ENCODE peak calls at places on chromosomes 11 and 22, in four cellular contexts. N is epithelial cell of esophagus, V is A549, D is PC-9. Y is an unnamed sample.

GRCh38 chr11:115257286-115258077 is 246.7 kb downstream of the CADM1 start:
- DNase-seq in V (no peak), D (no peak), N (no peak), Y (no peak)

GRCh38 chr11:102284008-102284407 is 33.3 kb upstream of the BIRC3 start:
- DNase-seq in D (peak; percentile 63), N (peak; percentile 51), V (no peak), Y (no peak)

GRCh38 chr22:29848115-29848514 is 10.0 kb upstream of the ASCC2 start:
- DNase-seq in V (no peak), D (no peak), N (no peak), Y (no peak)

GRCh38 chr11:96424693-96425092 is 34.9 kb downstream of the JRKL start:
- DNase-seq in N (peak; percentile 21), V (no peak), D (peak; percentile 75), Y (no peak)

GRCh38 chr11:123020968-123021367 is 39.3 kb upstream of the BSX start:
- DNase-seq in D (no peak), V (peak; percentile 54), N (peak; percentile 63), Y (peak; percentile 31)

GRCh38 chr22:48456449-48456848 is 1371.2 kb downstream of the BRD1 start:
- DNase-seq in V (no peak), N (no peak), D (no peak), Y (no peak)

GRCh38 chr11:133526790-133527189 is 5.5 kb downstream of the OPCML start:
- DNase-seq in N (no peak), V (no peak), D (no peak), Y (no peak)

GRCh38 chr22:26681395-26681821 is 24.0 kb downstream of the MIAT start:
- DNase-seq in V (no peak), N (no peak), D (no peak), Y (no peak)

GRCh38 chr11:123137496-123138270 is 57.4 kb downstream of the CLMP start:
- DNase-seq in N (no peak), V (no peak), D (no peak), Y (no peak)

GRCh38 chr11:73726825-73727224 is 34.0 kb downstream of the RAB6A start:
- DNase-seq in V (no peak), D (no peak), N (no peak), Y (no peak)

GRCh38 chr11:79100093-79100704 is 340.6 kb downstream of the TENM4 start:
- DNase-seq in N (peak; percentile 69), V (peak; percentile 70), D (peak; percentile 55), Y (peak; percentile 53)

GRCh38 chr22:22744412-22745224 is 100.2 kb downstream of the GGTLC2 start:
- DNase-seq in N (no peak), V (no peak), D (no peak), Y (no peak)

GRCh38 chr22:39207141-39208012 is 37.4 kb downstream of the PDGFB start:
- DNase-seq in D (peak; percentile 52), V (no peak), N (peak; percentile 67), Y (peak; percentile 51)

GRCh38 chr11:122180435-122180834 is 64.4 kb upstream of the BLID start:
- DNase-seq in V (peak; percentile 69), N (peak; percentile 78), D (peak; percentile 89), Y (no peak)

DNA sequence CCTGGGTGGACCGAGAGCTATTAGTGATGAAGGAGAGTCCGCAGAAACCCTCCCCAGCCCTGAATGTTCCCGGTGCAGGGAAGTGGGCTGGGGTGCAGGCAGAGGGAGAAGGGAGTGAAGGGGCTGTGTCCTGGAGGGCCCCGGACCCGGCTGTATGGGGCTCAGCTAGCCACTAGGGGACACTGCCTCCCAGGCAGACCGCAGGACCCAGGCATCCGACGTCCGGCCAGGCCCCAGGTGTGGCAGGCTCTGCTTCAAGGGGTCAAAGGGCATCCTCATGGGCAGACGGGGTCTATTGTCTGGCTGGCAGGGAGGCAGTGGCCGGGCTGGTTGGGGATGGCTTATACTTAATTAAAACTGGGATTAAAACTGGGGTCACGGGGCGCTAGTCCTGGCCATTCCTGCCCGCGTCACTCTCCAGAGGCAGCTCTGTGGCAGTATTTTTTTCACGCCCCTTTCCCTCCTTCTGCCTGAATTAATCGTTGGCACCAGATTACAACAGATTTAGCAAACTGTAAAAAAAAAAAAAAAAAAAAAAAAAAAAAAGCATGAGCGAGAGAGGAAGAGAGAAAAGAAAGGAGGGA is 5.0 kb downstream of the FLRT1 start:
- DNase-seq in V (peak; percentile 52), D (no peak), N (no peak), Y (peak; percentile 70)
- TF ChIP-seq CTCF in V (peak; percentile 51), D (peak; percentile 60), N (peak; percentile 29), Y (peak; percentile 46)

GRCh38 chr11:25733777-25734176 is 598.2 kb upstream of the ANO3 start:
- DNase-seq in D (no peak), V (no peak), N (peak; percentile 2), Y (no peak)
- TF ChIP-seq CTCF in D (peak; percentile 26), V (no peak), N (peak; percentile 20), Y (no peak)

GRCh38 chr11:26987726-26988125 is 6.2 kb upstream of the FIBIN start:
- DNase-seq in N (peak; percentile 32), V (no peak), D (no peak), Y (no peak)

GRCh38 chr11:26987205-26987604 is 6.7 kb upstream of the FIBIN start:
- DNase-seq in D (no peak), V (no peak), N (no peak), Y (no peak)

GRCh38 chr11:26983645-26984044 is 10.3 kb upstream of the FIBIN start:
- DNase-seq in V (no peak), N (no peak), D (no peak), Y (no peak)

DNA sequence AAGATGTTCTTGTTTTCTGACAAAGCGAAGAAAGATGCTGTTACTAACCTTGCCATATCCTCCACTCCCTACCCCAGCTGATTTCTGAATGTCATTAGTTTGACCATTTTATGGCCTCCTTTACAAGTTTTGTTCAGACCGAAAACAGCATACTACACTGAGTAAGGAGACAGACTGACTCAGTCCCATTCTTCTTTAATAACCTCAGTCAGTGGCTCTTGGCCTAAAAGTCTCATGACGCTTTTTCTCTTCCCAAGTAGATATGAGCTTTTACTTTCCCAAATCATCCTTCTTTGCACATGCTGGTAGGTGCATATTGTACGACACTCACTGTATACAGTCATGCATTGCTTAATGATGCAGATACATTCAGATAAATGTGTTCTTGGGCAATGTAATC is 8.0 kb upstream of the FIBIN start:
- DNase-seq in V (no peak), D (no peak), N (no peak), Y (no peak)
- TF ChIP-seq CTCF in V (no peak), D (no peak), N (no peak), Y (no peak)

GRCh38 chr22:35448552-35448922 is 48.6 kb downstream of the MCM5 start:
- DNase-seq in D (no peak), V (no peak), N (no peak), Y (no peak)
- TF ChIP-seq CTCF in D (no peak), V (no peak), N (no peak), Y (no peak)

DNA sequence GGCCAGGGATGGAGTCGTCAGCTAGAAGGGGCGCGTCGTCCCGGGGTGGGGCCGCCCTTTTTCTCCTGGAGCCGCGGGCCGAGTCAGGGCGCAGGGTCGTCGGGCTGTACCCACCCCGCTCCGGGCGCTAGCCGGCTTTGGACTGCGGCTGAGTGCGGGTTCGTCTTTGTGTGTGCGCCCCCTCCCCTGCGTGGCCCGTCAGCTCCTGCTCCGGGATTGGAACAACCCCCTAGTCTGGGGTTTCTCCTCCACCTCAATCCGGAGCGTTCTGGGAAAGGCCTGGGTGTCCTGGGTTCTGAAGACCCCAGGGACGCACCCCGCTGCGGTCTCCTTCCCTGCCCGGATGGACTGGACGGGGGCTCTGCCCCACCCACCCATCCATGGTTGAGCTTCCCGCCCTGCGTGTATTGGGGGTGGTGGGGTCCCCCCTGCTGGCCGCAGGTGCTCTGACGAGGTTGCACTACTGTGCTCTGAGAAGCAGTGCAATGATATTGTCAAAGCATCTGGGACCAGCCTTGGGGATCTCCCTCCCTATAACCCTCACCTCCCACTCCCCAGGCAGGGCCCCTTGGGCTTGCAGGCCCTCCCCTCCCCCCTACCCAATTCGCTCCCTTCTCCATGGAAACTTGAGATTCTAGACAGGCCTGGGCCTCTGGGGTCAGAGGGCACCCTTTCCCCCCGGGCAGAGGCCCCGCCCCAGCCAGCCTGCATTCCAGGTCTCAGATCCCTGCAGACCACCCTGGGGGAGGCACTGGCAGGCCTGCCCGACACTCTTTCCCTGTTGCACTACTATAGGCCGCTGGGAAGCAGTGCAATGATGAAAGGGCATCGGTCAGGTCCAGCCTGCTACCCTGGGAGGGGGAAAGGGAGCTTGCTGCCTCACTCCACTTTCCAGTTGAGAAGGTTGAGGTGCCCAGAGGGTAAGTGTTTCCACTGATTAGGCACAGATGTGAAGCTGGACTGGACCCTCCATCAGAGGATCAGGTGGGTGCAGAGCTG is 10.7 kb downstream of the SDF2L1 start:
- DNase-seq in N (no peak), V (no peak), D (no peak), Y (no peak)
- TF ChIP-seq CTCF in N (no peak), V (no peak), D (no peak), Y (no peak)

GRCh38 chr11:197741-198235 is 4.9 kb downstream of the SCGB1C1 start:
- DNase-seq in V (no peak), N (no peak), D (no peak), Y (no peak)

GRCh38 chr11:199004-199581 is 6.2 kb downstream of the SCGB1C1 start:
- DNase-seq in D (no peak), N (no peak), V (no peak), Y (no peak)

GRCh38 chr11:198236-198806 is 5.4 kb downstream of the SCGB1C1 start:
- DNase-seq in D (no peak), V (no peak), N (no peak), Y (no peak)

GRCh38 chr11:200224-201003 is 6.8 kb downstream of the BET1L start:
- DNase-seq in V (no peak), D (no peak), N (no peak), Y (no peak)

DNA sequence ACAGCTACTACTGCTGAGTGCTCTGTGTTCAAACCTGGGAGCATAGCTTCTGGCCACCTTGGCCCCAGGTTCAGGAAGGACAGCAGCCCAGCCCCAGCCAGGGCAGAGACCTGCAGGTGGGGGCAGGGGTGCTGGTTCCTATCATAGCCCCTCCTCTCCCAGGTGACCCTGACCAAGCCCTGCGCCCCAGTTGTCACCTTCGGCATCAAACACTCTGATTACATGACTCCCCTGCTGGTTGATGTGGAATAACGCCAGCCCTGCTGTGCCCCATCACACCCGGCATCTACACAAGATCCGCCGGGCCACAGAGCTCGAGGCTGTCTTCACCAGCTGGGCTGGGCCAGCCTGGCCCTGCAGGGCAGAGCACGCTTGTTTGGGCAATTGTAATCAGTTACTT is 6.9 kb downstream of the SCGB1C1 start:
- DNase-seq in N (no peak), V (no peak), D (no peak), Y (no peak)
- TF ChIP-seq CTCF in N (no peak), V (no peak), D (no peak), Y (no peak)

DNA sequence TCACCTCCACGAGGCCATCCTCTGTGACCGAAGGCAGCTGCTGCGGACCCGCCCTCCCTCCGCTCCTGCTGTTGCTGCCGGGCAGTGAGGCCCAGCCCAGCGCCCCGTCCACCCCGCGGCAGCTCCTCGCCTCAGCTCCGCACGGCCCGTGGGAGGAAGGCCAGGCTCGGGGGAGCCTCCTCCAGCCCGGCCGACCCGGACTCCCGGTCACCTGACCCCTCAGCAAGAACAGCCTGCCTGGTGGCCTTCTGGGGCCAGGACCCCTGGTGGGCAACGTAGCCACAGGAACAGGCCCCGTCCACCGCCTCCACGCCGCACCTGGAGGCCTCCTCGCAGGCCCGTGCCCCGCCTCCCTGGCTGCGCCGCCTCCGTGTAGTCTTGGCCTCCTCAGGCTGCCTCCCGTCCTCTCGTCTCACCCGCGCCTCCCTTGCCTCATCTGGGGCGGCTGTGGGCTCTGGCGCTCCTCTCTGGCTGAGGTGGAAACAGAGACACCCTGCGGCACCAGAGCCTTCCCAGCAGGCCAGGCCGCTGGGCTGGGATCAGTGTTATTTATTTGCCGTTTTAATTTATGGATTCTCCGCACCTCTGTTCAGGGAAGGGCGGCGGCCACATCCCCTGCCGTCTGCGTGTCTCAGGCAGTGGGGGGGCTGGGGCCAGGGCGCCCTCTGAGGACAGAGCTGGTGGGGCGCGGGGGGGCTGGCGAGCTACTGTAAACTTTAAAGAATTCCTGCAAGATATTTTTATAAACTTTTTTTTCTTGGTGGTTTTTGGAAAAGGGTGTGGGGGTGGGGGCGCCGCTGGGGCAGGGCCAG is 25.4 kb downstream of the MOB2 start:
- DNase-seq in V (no peak), N (no peak), D (no peak), Y (no peak)
- TF ChIP-seq CTCF in V (no peak), N (no peak), D (no peak), Y (no peak)

Y was measured in Calu3.